ENCODE peak calls at places on chromosomes 7 and 10, in eight cellular contexts. One of them, this sample, is unnamed.

GRCh38 chr7:377069-378040 is 87.4 kb downstream of the FOXL3 start:
- DNase-seq in sigmoid colon: peak; percentile 71
- DNase-seq in vagina: no peak
- DNase-seq in transverse colon: peak; percentile 8
- DNase-seq in esophagus muscularis mucosa: no peak
- DNase-seq in A549: no peak
- DNase-seq in body of pancreas: no peak
- DNase-seq in stomach: peak; percentile 42
- DNase-seq in this sample: no peak

GRCh38 chr7:148811892-148812291 is 72.2 kb downstream of the EZH2 start:
- DNase-seq in sigmoid colon: no peak
- DNase-seq in vagina: no peak
- DNase-seq in transverse colon: no peak
- DNase-seq in esophagus muscularis mucosa: no peak
- DNase-seq in A549: no peak
- DNase-seq in body of pancreas: no peak
- DNase-seq in stomach: no peak
- DNase-seq in this sample: no peak

GRCh38 chr7:28685660-28686417 is 272.3 kb downstream of the TRIL start:
- DNase-seq in sigmoid colon: peak; percentile 98
- DNase-seq in vagina: no peak
- DNase-seq in transverse colon: peak; percentile 87
- DNase-seq in esophagus muscularis mucosa: peak; percentile 98
- DNase-seq in A549: peak; percentile 78
- DNase-seq in body of pancreas: peak; percentile 97
- DNase-seq in stomach: peak; percentile 88
- DNase-seq in this sample: peak; percentile 94

GRCh38 chr10:78065616-78066410 is 32.1 kb downstream of the RPS24 start:
- DNase-seq in sigmoid colon: no peak
- DNase-seq in vagina: no peak
- DNase-seq in transverse colon: peak; percentile 88
- DNase-seq in esophagus muscularis mucosa: no peak
- DNase-seq in A549: no peak
- DNase-seq in body of pancreas: no peak
- DNase-seq in stomach: no peak
- DNase-seq in this sample: no peak

GRCh38 chr10:6580279-6581029 is 378 bp upstream of the PRKCQ start:
- DNase-seq in sigmoid colon: peak; percentile 72
- DNase-seq in vagina: no peak
- DNase-seq in transverse colon: peak; percentile 79
- DNase-seq in esophagus muscularis mucosa: no peak
- DNase-seq in A549: peak; percentile 47
- DNase-seq in body of pancreas: peak; percentile 85
- DNase-seq in stomach: peak; percentile 77
- DNase-seq in this sample: peak; percentile 78

GRCh38 chr7:91085175-91085574 is 179.1 kb upstream of the FZD1 start:
- DNase-seq in sigmoid colon: no peak
- DNase-seq in vagina: no peak
- DNase-seq in transverse colon: no peak
- DNase-seq in esophagus muscularis mucosa: no peak
- DNase-seq in A549: no peak
- DNase-seq in body of pancreas: no peak
- DNase-seq in stomach: no peak
- DNase-seq in this sample: no peak

GRCh38 chr10:100725041-100725440 is 20.3 kb upstream of the PAX2 start:
- DNase-seq in sigmoid colon: peak; percentile 24
- DNase-seq in vagina: no peak
- DNase-seq in transverse colon: no peak
- DNase-seq in esophagus muscularis mucosa: no peak
- DNase-seq in A549: no peak
- DNase-seq in body of pancreas: no peak
- DNase-seq in stomach: no peak
- DNase-seq in this sample: no peak

GRCh38 chr7:107071129-107071528 is 26.6 kb downstream of the PRKAR2B start:
- DNase-seq in sigmoid colon: no peak
- DNase-seq in vagina: no peak
- DNase-seq in transverse colon: no peak
- DNase-seq in esophagus muscularis mucosa: no peak
- DNase-seq in A549: no peak
- DNase-seq in body of pancreas: no peak
- DNase-seq in stomach: no peak
- DNase-seq in this sample: no peak

GRCh38 chr10:1402821-1403507 is 334.4 kb downstream of the ADARB2 start:
- DNase-seq in sigmoid colon: no peak
- DNase-seq in vagina: peak; percentile 55
- DNase-seq in transverse colon: no peak
- DNase-seq in esophagus muscularis mucosa: peak; percentile 87
- DNase-seq in A549: no peak
- DNase-seq in body of pancreas: no peak
- DNase-seq in stomach: peak; percentile 17
- DNase-seq in this sample: no peak

GRCh38 chr7:151940048-151940845 is 16.0 kb upstream of the GALNTL5 start:
- DNase-seq in sigmoid colon: peak; percentile 72
- DNase-seq in vagina: no peak
- DNase-seq in transverse colon: no peak
- DNase-seq in esophagus muscularis mucosa: no peak
- DNase-seq in A549: no peak
- DNase-seq in body of pancreas: no peak
- DNase-seq in stomach: no peak
- DNase-seq in this sample: no peak

GRCh38 chr10:32000937-32001336 is 55.3 kb downstream of the KIF5B start:
- DNase-seq in sigmoid colon: no peak
- DNase-seq in vagina: no peak
- DNase-seq in transverse colon: no peak
- DNase-seq in esophagus muscularis mucosa: no peak
- DNase-seq in A549: no peak
- DNase-seq in body of pancreas: no peak
- DNase-seq in stomach: no peak
- DNase-seq in this sample: no peak

GRCh38 chr7:106070201-106070551 is 41.9 kb downstream of the SYPL1 start:
- DNase-seq in sigmoid colon: no peak
- DNase-seq in vagina: peak; percentile 89
- DNase-seq in transverse colon: no peak
- DNase-seq in esophagus muscularis mucosa: peak; percentile 72
- DNase-seq in A549: no peak
- DNase-seq in body of pancreas: peak; percentile 77
- DNase-seq in stomach: peak; percentile 85
- DNase-seq in this sample: peak; percentile 58

GRCh38 chr7:151068069-151068773 is 8.8 kb downstream of the SLC4A2 start:
- DNase-seq in sigmoid colon: no peak
- DNase-seq in vagina: no peak
- DNase-seq in transverse colon: no peak
- DNase-seq in esophagus muscularis mucosa: no peak
- DNase-seq in A549: no peak
- DNase-seq in body of pancreas: no peak
- DNase-seq in stomach: no peak
- DNase-seq in this sample: no peak

GRCh38 chr10:62231371-62231770 is 37.3 kb downstream of the RTKN2 start:
- DNase-seq in sigmoid colon: no peak
- DNase-seq in vagina: no peak
- DNase-seq in transverse colon: no peak
- DNase-seq in esophagus muscularis mucosa: no peak
- DNase-seq in A549: no peak
- DNase-seq in body of pancreas: no peak
- DNase-seq in stomach: no peak
- DNase-seq in this sample: no peak

GRCh38 chr10:68543004-68543918 is 15.9 kb upstream of the SLC25A16 start:
- DNase-seq in sigmoid colon: no peak
- DNase-seq in vagina: no peak
- DNase-seq in transverse colon: no peak
- DNase-seq in esophagus muscularis mucosa: no peak
- DNase-seq in A549: peak; percentile 37
- DNase-seq in body of pancreas: no peak
- DNase-seq in stomach: no peak
- DNase-seq in this sample: peak; percentile 18

GRCh38 chr7:55224111-55224510 is 141.0 kb upstream of the LANCL2 start:
- DNase-seq in sigmoid colon: no peak
- DNase-seq in vagina: peak; percentile 77
- DNase-seq in transverse colon: no peak
- DNase-seq in esophagus muscularis mucosa: no peak
- DNase-seq in A549: no peak
- DNase-seq in body of pancreas: no peak
- DNase-seq in stomach: no peak
- DNase-seq in this sample: no peak

GRCh38 chr7:93858857-93859256 is 31.7 kb downstream of the TFPI2 start:
- DNase-seq in sigmoid colon: no peak
- DNase-seq in vagina: no peak
- DNase-seq in transverse colon: no peak
- DNase-seq in esophagus muscularis mucosa: no peak
- DNase-seq in A549: no peak
- DNase-seq in body of pancreas: no peak
- DNase-seq in stomach: no peak
- DNase-seq in this sample: no peak

GRCh38 chr10:119346063-119346835 is 138.9 kb downstream of the GRK5 start:
- DNase-seq in sigmoid colon: no peak
- DNase-seq in vagina: no peak
- DNase-seq in transverse colon: no peak
- DNase-seq in esophagus muscularis mucosa: no peak
- DNase-seq in A549: no peak
- DNase-seq in body of pancreas: no peak
- DNase-seq in stomach: peak; percentile 66
- DNase-seq in this sample: no peak

GRCh38 chr10:19877466-19878255 is 61.4 kb downstream of the PLXDC2 start:
- DNase-seq in sigmoid colon: no peak
- DNase-seq in vagina: no peak
- DNase-seq in transverse colon: no peak
- DNase-seq in esophagus muscularis mucosa: no peak
- DNase-seq in A549: no peak
- DNase-seq in body of pancreas: no peak
- DNase-seq in stomach: no peak
- DNase-seq in this sample: no peak

GRCh38 chr10:5461201-5461585 is 38.2 kb downstream of the CALML5 start:
- DNase-seq in sigmoid colon: no peak
- DNase-seq in vagina: no peak
- DNase-seq in transverse colon: no peak
- DNase-seq in esophagus muscularis mucosa: peak; percentile 88
- DNase-seq in A549: no peak
- DNase-seq in body of pancreas: no peak
- DNase-seq in stomach: no peak
- DNase-seq in this sample: no peak

GRCh38 chr10:24849537-24850299 is 102.7 kb downstream of the PRTFDC1 start:
- DNase-seq in sigmoid colon: no peak
- DNase-seq in vagina: no peak
- DNase-seq in transverse colon: no peak
- DNase-seq in esophagus muscularis mucosa: no peak
- DNase-seq in A549: no peak
- DNase-seq in body of pancreas: peak; percentile 17
- DNase-seq in stomach: no peak
- DNase-seq in this sample: no peak

GRCh38 chr7:80711521-80711920 is 73.1 kb downstream of the CD36 start:
- DNase-seq in sigmoid colon: no peak
- DNase-seq in vagina: no peak
- DNase-seq in transverse colon: no peak
- DNase-seq in esophagus muscularis mucosa: no peak
- DNase-seq in A549: no peak
- DNase-seq in body of pancreas: no peak
- DNase-seq in stomach: no peak
- DNase-seq in this sample: no peak

GRCh38 chr7:66152538-66153191 is 38.0 kb downstream of the CRCP start:
- DNase-seq in sigmoid colon: no peak
- DNase-seq in vagina: no peak
- DNase-seq in transverse colon: no peak
- DNase-seq in esophagus muscularis mucosa: no peak
- DNase-seq in A549: no peak
- DNase-seq in body of pancreas: no peak
- DNase-seq in stomach: no peak
- DNase-seq in this sample: no peak

GRCh38 chr7:39682042-39682441 is 58.7 kb downstream of the RALA start:
- DNase-seq in sigmoid colon: no peak
- DNase-seq in vagina: no peak
- DNase-seq in transverse colon: no peak
- DNase-seq in esophagus muscularis mucosa: no peak
- DNase-seq in A549: no peak
- DNase-seq in body of pancreas: no peak
- DNase-seq in stomach: no peak
- DNase-seq in this sample: no peak

GRCh38 chr10:119368991-119369869 is 161.9 kb downstream of the GRK5 start:
- DNase-seq in sigmoid colon: no peak
- DNase-seq in vagina: no peak
- DNase-seq in transverse colon: peak; percentile 30
- DNase-seq in esophagus muscularis mucosa: no peak
- DNase-seq in A549: no peak
- DNase-seq in body of pancreas: no peak
- DNase-seq in stomach: no peak
- DNase-seq in this sample: no peak

GRCh38 chr7:1940863-1941262 is 270.8 kb downstream of the ELFN1 start:
- DNase-seq in sigmoid colon: no peak
- DNase-seq in vagina: no peak
- DNase-seq in transverse colon: no peak
- DNase-seq in esophagus muscularis mucosa: no peak
- DNase-seq in A549: no peak
- DNase-seq in body of pancreas: no peak
- DNase-seq in stomach: no peak
- DNase-seq in this sample: no peak
- H3K4me1 ChIP-seq in sigmoid colon: no peaks in the 10 kb centered on the region
- H3K4me1 ChIP-seq in vagina: peaks cover 24% of the 10 kb centered on the region
- H3K4me1 ChIP-seq in transverse colon: no peaks in the 10 kb centered on the region
- H3K4me1 ChIP-seq in esophagus muscularis mucosa: peaks cover 9% of the 10 kb centered on the region
- H3K4me1 ChIP-seq in A549: no peaks in the 10 kb centered on the region
- H3K4me1 ChIP-seq in body of pancreas: no peaks in the 10 kb centered on the region
- H3K4me1 ChIP-seq in stomach: no peaks in the 10 kb centered on the region
- H3K4me1 ChIP-seq in this sample: no peaks in the 10 kb centered on the region

GRCh38 chr7:36141351-36141750 is 11.7 kb upstream of the EEPD1 start:
- DNase-seq in sigmoid colon: no peak
- DNase-seq in vagina: no peak
- DNase-seq in transverse colon: no peak
- DNase-seq in esophagus muscularis mucosa: no peak
- DNase-seq in A549: no peak
- DNase-seq in body of pancreas: peak; percentile 67
- DNase-seq in stomach: no peak
- DNase-seq in this sample: no peak
- TF ChIP-seq POLR2A in sigmoid colon: no peak
- TF ChIP-seq POLR2A in vagina: no peak
- TF ChIP-seq POLR2A in transverse colon: no peak
- TF ChIP-seq POLR2A in esophagus muscularis mucosa: no peak
- TF ChIP-seq POLR2A in A549: no peak
- TF ChIP-seq POLR2A in body of pancreas: no peak
- TF ChIP-seq POLR2A in stomach: no peak
- TF ChIP-seq POLR2A in this sample: no peak

GRCh38 chr7:45978731-45979211 is 57.7 kb upstream of the IGFBP3 start:
- DNase-seq in sigmoid colon: no peak
- DNase-seq in vagina: peak; percentile 37
- DNase-seq in transverse colon: no peak
- DNase-seq in esophagus muscularis mucosa: no peak
- DNase-seq in A549: no peak
- DNase-seq in body of pancreas: no peak
- DNase-seq in stomach: no peak
- DNase-seq in this sample: no peak
- H3K4me1 ChIP-seq in sigmoid colon: peaks cover 11% of the 10 kb centered on the region
- H3K4me1 ChIP-seq in vagina: peaks cover 14% of the 10 kb centered on the region
- H3K4me1 ChIP-seq in transverse colon: no peaks in the 10 kb centered on the region
- H3K4me1 ChIP-seq in esophagus muscularis mucosa: peaks cover 29% of the 10 kb centered on the region
- H3K4me1 ChIP-seq in A549: peaks cover 64% of the 10 kb centered on the region
- H3K4me1 ChIP-seq in body of pancreas: peaks cover 18% of the 10 kb centered on the region
- H3K4me1 ChIP-seq in stomach: peaks cover 9% of the 10 kb centered on the region
- H3K4me1 ChIP-seq in this sample: no peaks in the 10 kb centered on the region

DNA sequence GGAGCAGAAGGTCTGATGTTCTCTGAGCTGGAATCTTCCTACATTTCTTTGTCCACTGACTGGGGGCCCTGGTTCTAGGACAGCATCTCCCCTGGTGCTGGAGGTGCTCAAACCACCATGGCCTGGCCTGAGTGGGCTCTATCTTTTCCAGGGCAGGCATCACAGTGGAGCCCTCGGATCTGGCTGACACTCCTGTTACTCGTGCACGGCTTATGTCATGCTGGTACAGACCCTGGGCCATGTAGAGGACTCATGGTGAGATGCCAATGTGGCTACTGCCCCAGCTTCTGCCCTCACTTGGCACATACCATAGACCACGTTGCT is 96.0 kb downstream of the HIPK2 start:
- DNase-seq in sigmoid colon: no peak
- DNase-seq in vagina: no peak
- DNase-seq in transverse colon: no peak
- DNase-seq in esophagus muscularis mucosa: no peak
- DNase-seq in A549: no peak
- DNase-seq in body of pancreas: no peak
- DNase-seq in stomach: no peak
- DNase-seq in this sample: no peak
- TF ChIP-seq POLR2A in sigmoid colon: no peak
- TF ChIP-seq POLR2A in vagina: no peak
- TF ChIP-seq POLR2A in transverse colon: no peak
- TF ChIP-seq POLR2A in esophagus muscularis mucosa: no peak
- TF ChIP-seq POLR2A in A549: no peak
- TF ChIP-seq POLR2A in body of pancreas: no peak
- TF ChIP-seq POLR2A in stomach: no peak
- TF ChIP-seq POLR2A in this sample: no peak

This sample was measured in adrenal gland.